ENCODE peak calls at places on chromosome 7, in eight cellular contexts. X is epithelial cell of esophagus, H is brain microvascular endothelial cell, V is upper lobe of right lung, W is transverse colon, T is nephron progenitor cell, G is breast epithelium, M is astrocyte of the spinal cord. C is an unnamed sample.
A peak's percentile ranks its signal among the peaks of the same experiment; 100 is the strongest.

GRCh38 chr7:131222171-131222570 is 105.5 kb upstream of the MKLN1 start:
- DNase-seq in X (no peak), H (no peak), V (no peak), W (no peak), T (no peak), G (no peak), M (no peak), C (no peak)

GRCh38 chr7:141320287-141320686 is 230.9 kb upstream of the AGK start:
- DNase-seq in X (no peak), H (no peak), V (no peak), W (no peak), T (no peak), G (no peak), M (peak; percentile 12), C (no peak)

GRCh38 chr7:50973814-50974213 is 191.1 kb upstream of the GRB10 start:
- DNase-seq in X (no peak), H (no peak), V (no peak), W (no peak), T (no peak), G (no peak), M (no peak), C (no peak)

GRCh38 chr7:101560856-101561255 is 68.2 kb downstream of the MYL10 start:
- DNase-seq in X (no peak), H (no peak), V (no peak), W (peak; percentile 35), T (no peak), G (no peak), M (no peak), C (no peak)

GRCh38 chr7:131778601-131779000 is 222.2 kb upstream of the PODXL start:
- DNase-seq in X (no peak), H (no peak), V (no peak), W (no peak), T (no peak), G (no peak), M (no peak), C (no peak)

GRCh38 chr7:64685091-64685490 is 19.2 kb downstream of the ZNF107 start:
- DNase-seq in X (no peak), H (no peak), V (no peak), W (no peak), T (no peak), G (no peak), M (no peak), C (no peak)

GRCh38 chr7:105617280-105618015 is 36.2 kb upstream of the EFCAB10 start:
- DNase-seq in X (no peak), H (no peak), V (peak; percentile 19), W (no peak), T (no peak), G (no peak), M (no peak), C (no peak)

GRCh38 chr7:93178213-93178612 is 30.0 kb upstream of the SAMD9L start:
- DNase-seq in X (peak; percentile 41), H (no peak), V (no peak), W (no peak), T (no peak), G (no peak), M (no peak), C (no peak)

GRCh38 chr7:3643091-3643490 is 342.0 kb downstream of the SDK1 start:
- DNase-seq in X (no peak), H (no peak), V (no peak), W (no peak), T (no peak), G (no peak), M (no peak), C (no peak)

GRCh38 chr7:7177044-7177517 is 5.3 kb upstream of the C1GALT1 start:
- DNase-seq in X (peak; percentile 95), H (peak; percentile 64), V (no peak), W (no peak), T (no peak), G (no peak), M (peak; percentile 88), C (peak; percentile 75)

GRCh38 chr7:74405191-74405898 is 48.4 kb upstream of the GTF2IRD1 start:
- DNase-seq in X (peak; percentile 29), H (peak; percentile 12), V (no peak), W (no peak), T (peak; percentile 66), G (no peak), M (no peak), C (no peak)
- TF ChIP-seq CTCF in X (peak; percentile 53), H (peak; percentile 63), V (peak; percentile 32), W (peak; percentile 17), T (peak; percentile 66), G (no peak), M (peak; percentile 62), C (peak; percentile 52)

GRCh38 chr7:148621563-148621962 is 31.0 kb downstream of the C7orf33 start:
- DNase-seq in X (no peak), H (no peak), V (no peak), W (no peak), T (no peak), G (no peak), M (no peak), C (no peak)
- TF ChIP-seq CTCF in X (no peak), H (no peak), V (no peak), W (no peak), T (no peak), G (no peak), M (no peak), C (no peak)

GRCh38 chr7:99733448-99733847 is 1.5 kb downstream of the CYP3A7 start:
- DNase-seq in X (no peak), H (no peak), V (no peak), W (no peak), T (peak; percentile 5), G (no peak), M (no peak), C (no peak)
- TF ChIP-seq CTCF in X (no peak), H (peak; percentile 66), V (peak; percentile 28), W (no peak), T (peak; percentile 36), G (no peak), M (peak; percentile 29), C (no peak)

GRCh38 chr7:112410087-112410486 is 40.2 kb upstream of the IFRD1 start:
- DNase-seq in X (no peak), H (no peak), V (no peak), W (no peak), T (no peak), G (no peak), M (no peak), C (no peak)

GRCh38 chr7:112416127-112416526 is 34.1 kb upstream of the IFRD1 start:
- DNase-seq in X (no peak), H (peak; percentile 53), V (no peak), W (no peak), T (no peak), G (no peak), M (peak; percentile 62), C (no peak)

GRCh38 chr7:112414855-112415490 is 35.3 kb upstream of the IFRD1 start:
- DNase-seq in X (peak; percentile 66), H (peak; percentile 43), V (no peak), W (no peak), T (no peak), G (no peak), M (no peak), C (no peak)

GRCh38 chr7:112407261-112407660 is 43.0 kb upstream of the IFRD1 start:
- DNase-seq in X (no peak), H (no peak), V (no peak), W (no peak), T (no peak), G (no peak), M (no peak), C (no peak)

GRCh38 chr7:112411186-112411795 is 39.0 kb upstream of the IFRD1 start:
- DNase-seq in X (peak; percentile 50), H (no peak), V (no peak), W (peak; percentile 14), T (no peak), G (no peak), M (peak; percentile 56), C (peak; percentile 43)
- TF ChIP-seq CTCF in X (peak; percentile 78), H (peak; percentile 87), V (peak; percentile 62), W (peak; percentile 23), T (peak; percentile 20), G (peak; percentile 25), M (peak; percentile 83), C (peak; percentile 82)